ENCODE peak calls at places on chromosome 17, in five cellular contexts. P is AG04450, I is HCT116, V is endothelial cell of umbilical vein, T is neural crest cell. A is an unnamed sample.

GRCh38 chr17:57899391-57899790 is 49.5 kb upstream of the MRPS23 start:
- DNase-seq in P (no peak), I (no peak), V (no peak), T (no peak), A (no peak)

GRCh38 chr17:47159315-47159714 is 29.8 kb downstream of the CDC27 start:
- DNase-seq in P (no peak), I (no peak), V (no peak), T (no peak), A (no peak)

GRCh38 chr17:30840775-30841174 is 9.0 kb downstream of the ATAD5 start:
- DNase-seq in P (no peak), I (no peak), V (no peak), T (no peak), A (no peak)

GRCh38 chr17:44071772-44072171 is 1.2 kb downstream of the G6PC3 start:
- DNase-seq in P (no peak), I (no peak), V (peak), T (no peak), A (no peak)

GRCh38 chr17:81865733-81866439 is 5.3 kb downstream of the ARHGDIA start:
- DNase-seq in P (no peak), I (no peak), V (no peak), T (no peak), A (no peak)

GRCh38 chr17:70320642-70321345 is 151.5 kb downstream of the KCNJ2 start:
- DNase-seq in P (no peak), I (no peak), V (no peak), T (no peak), A (no peak)

GRCh38 chr17:4234406-4234805 is 29.4 kb downstream of the ANKFY1 start:
- DNase-seq in P (no peak), I (no peak), V (no peak), T (no peak), A (no peak)

GRCh38 chr17:55690105-55690508 is 32.6 kb downstream of the TMEM100 start:
- DNase-seq in P (no peak), I (no peak), V (no peak), T (no peak), A (no peak)

GRCh38 chr17:28227278-28228108 is 91.5 kb upstream of the TMEM97 start:
- DNase-seq in P (no peak), I (peak), V (no peak), T (peak), A (peak)

GRCh38 chr17:73833779-73834613 is 189.8 kb upstream of the SDK2 start:
- DNase-seq in P (no peak), I (no peak), V (no peak), T (no peak), A (no peak)

GRCh38 chr17:7060165-7060890 is 16.4 kb upstream of the SLC16A11 start:
- DNase-seq in P (no peak), I (peak), V (peak), T (no peak), A (no peak)

GRCh38 chr17:385195-385835 is 32.7 kb upstream of the RPH3AL start:
- DNase-seq in P (no peak), I (no peak), V (no peak), T (no peak), A (peak)

GRCh38 chr17:58388302-58389190 is 28.8 kb downstream of the RNF43 start:
- DNase-seq in P (no peak), I (no peak), V (no peak), T (no peak), A (no peak)

GRCh38 chr17:29617125-29617480 is 5.6 kb downstream of the CORO6 start:
- DNase-seq in P (no peak), I (peak), V (peak), T (peak), A (peak)

GRCh38 chr17:74806334-74806733 is 30.2 kb upstream of the NAT9 start:
- DNase-seq in P (no peak), I (no peak), V (no peak), T (no peak), A (no peak)

GRCh38 chr17:3528604-3529511 is 28.8 kb downstream of the TRPV3 start:
- DNase-seq in P (no peak), I (no peak), V (no peak), T (no peak), A (no peak)

GRCh38 chr17:1074886-1075665 is 78.1 kb downstream of the TIMM22 start:
- DNase-seq in P (no peak), I (no peak), V (no peak), T (no peak), A (no peak)

GRCh38 chr17:29555840-29556239 is 11.0 kb downstream of the ABHD15 start:
- DNase-seq in P (no peak), I (no peak), V (no peak), T (no peak), A (no peak)

GRCh38 chr17:48997103-48997826 is at the start of gene IGF2BP1:
- DNase-seq in P (no peak), I (no peak), V (peak), T (peak), A (peak)

GRCh38 chr17:27989046-27989445 is 53.4 kb upstream of the NLK start:
- DNase-seq in P (no peak), I (no peak), V (peak), T (no peak), A (no peak)

GRCh38 chr17:41687828-41688640 is 651 bp upstream of the EIF1 start:
- DNase-seq in P (no peak), I (no peak), V (no peak), T (no peak), A (no peak)

GRCh38 chr17:42795061-42795460 is 3.4 kb downstream of the COA3 start:
- DNase-seq in P (no peak), I (no peak), V (no peak), T (no peak), A (no peak)

GRCh38 chr17:81251943-81252301 is 12.8 kb downstream of the NDUFAF8 start:
- DNase-seq in P (no peak), I (no peak), V (no peak), T (no peak), A (no peak)

GRCh38 chr17:66916946-66917345 is 47.6 kb upstream of the CACNG4 start:
- DNase-seq in P (no peak), I (no peak), V (no peak), T (no peak), A (no peak)

GRCh38 chr17:66915792-66916191 is 48.7 kb upstream of the CACNG4 start:
- DNase-seq in P (no peak), I (no peak), V (no peak), T (no peak), A (no peak)

GRCh38 chr17:66910651-66911285 is 53.7 kb upstream of the CACNG4 start:
- DNase-seq in P (no peak), I (no peak), V (no peak), T (no peak), A (no peak)

GRCh38 chr17:66918896-66919295 is 45.6 kb upstream of the CACNG4 start:
- DNase-seq in P (no peak), I (no peak), V (no peak), T (no peak), A (no peak)

GRCh38 chr17:66915204-66915611 is 49.3 kb upstream of the CACNG4 start:
- DNase-seq in P (no peak), I (peak), V (no peak), T (no peak), A (no peak)
- TF ChIP-seq CTCF in P (peak), I (peak), V (no peak), T (no peak), A (peak)

GRCh38 chr17:17033466-17033865 is 8.8 kb upstream of the MPRIP start:
- DNase-seq in P (no peak), I (no peak), V (no peak), T (no peak), A (no peak)
- TF ChIP-seq CTCF in P (no peak), I (no peak), V (no peak), T (no peak), A (no peak)

GRCh38 chr17:8162232-8162996 is at the start of gene VAMP2:
- DNase-seq in P (no peak), I (no peak), V (peak), T (peak), A (peak)
- TF ChIP-seq CTCF in P (no peak), I (no peak), V (no peak), T (no peak), A (no peak)

DNA sequence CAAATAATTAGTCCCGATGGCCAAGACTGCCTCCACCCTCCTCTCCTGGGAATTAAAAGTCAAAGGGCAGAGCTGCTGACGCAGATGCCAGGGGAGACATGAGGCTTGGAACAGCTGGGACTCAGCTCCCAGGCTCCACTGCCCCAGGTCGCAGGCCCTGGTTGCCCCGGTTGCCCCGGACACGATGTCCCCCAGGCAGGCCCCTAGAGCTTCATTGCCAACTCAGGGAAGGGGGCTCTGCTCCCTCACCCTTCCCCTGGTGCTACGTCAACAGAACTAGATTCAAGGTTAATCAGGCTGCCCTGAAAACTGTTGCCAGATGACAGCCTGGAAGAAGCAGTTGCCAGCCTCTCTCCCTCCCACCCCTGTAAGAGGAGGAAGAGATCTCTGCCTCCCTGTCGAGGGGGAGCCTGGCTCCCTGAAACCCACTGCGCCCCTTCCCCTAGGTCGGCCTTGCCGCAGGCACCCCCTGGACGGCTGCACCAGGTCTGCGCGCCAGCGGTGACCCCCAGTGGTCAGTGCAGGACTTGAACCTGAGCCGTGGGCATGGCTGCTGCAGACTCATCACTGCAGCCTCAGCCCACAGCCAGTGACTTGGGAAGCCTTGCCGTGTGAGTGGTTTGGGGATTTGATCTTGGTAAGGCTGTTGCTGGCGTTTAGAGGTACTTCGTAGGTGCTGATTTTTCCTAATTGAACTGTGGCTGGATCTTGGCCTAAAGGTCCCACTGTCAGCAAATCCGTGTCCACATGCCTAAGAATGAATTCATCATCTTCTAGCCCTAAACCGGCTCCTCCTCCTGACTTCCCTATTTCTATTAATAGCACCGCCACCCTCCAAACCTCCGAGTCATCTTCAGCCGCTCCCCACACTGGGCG is 84.1 kb upstream of the TOB1 start:
- DNase-seq in P (peak), I (peak), V (peak), T (peak), A (peak)
- TF ChIP-seq CTCF in P (peak), I (peak), V (peak), T (peak), A (peak)

GRCh38 chr17:82998637-82999036 is 80.8 kb upstream of the METRNL start:
- DNase-seq in P (no peak), I (no peak), V (no peak), T (no peak), A (no peak)

DNA sequence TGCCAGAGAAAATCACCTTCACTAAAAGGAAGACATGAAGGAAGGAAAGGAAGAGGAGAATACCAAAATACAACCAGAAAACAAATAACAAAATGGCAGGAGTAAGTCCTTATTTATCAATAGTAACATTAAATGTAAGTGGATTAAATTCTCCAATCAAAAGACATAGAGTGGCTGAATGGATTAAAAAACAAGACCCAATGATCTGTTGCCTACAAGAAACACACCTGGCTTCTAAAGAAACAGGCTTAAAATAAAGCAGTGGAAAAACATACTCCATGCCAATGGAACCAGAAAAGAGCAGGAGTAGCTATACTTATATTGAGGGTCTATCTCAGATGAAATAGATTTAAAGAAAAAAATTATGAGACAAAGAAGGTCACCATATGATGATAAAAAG is 86.4 kb upstream of the METRNL start:
- DNase-seq in P (no peak), I (no peak), V (no peak), T (no peak), A (no peak)
- TF ChIP-seq CTCF in P (no peak), I (no peak), V (no peak), T (no peak), A (no peak)

DNA sequence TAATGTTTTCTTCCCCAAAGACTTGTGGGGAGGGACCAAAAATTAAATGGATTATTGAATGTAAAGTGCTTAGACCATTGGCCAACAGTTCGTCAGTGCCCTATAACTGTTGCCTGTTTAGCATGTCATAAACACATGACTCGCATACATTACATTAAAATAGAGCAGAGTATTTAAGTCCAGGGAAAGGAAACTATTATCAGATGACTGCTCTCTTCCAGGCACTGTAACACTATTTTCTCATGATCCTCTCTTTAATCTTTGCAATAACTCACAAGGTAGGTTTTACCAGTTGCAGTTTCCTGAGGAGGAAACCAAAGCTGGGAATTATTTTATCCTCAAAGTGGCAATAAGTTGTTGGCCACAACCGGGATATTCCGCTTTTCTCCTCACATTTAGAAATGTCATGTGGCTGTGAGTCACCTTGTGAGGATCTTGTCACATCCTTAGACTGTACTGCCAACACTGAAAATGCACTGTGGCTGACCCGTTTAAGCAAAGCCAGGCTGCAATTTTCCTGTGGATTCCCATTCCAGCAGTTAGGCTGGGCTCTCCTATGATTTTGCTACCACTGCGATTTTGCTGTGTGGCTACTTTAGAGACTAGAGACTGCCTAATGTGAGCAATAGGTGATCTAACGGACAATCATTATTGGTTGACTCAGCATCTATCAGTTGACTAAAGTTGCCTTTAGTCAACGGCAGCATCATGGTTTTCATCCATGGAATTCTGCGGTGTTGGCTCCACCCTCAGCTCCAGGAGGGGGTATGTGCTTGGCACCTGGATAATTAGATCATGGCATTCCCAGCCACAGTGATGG is 58.3 kb upstream of the DHX40 start:
- DNase-seq in P (no peak), I (no peak), V (peak), T (no peak), A (no peak)
- TF ChIP-seq CTCF in P (no peak), I (no peak), V (no peak), T (no peak), A (no peak)

GRCh38 chr17:77273397-77274136 is 132.8 kb downstream of the SEC14L1 start:
- DNase-seq in P (no peak), I (no peak), V (no peak), T (no peak), A (no peak)
- TF ChIP-seq CTCF in P (no peak), I (no peak), V (no peak), T (no peak), A (no peak)

GRCh38 chr17:17691468-17692263 is 10.4 kb downstream of the RAI1 start:
- DNase-seq in P (no peak), I (no peak), V (peak), T (no peak), A (peak)

GRCh38 chr17:17692353-17693252 is 11.3 kb downstream of the RAI1 start:
- DNase-seq in P (no peak), I (no peak), V (peak), T (no peak), A (no peak)

GRCh38 chr17:17693955-17694228 is 12.6 kb downstream of the RAI1 start:
- DNase-seq in P (no peak), I (no peak), V (no peak), T (no peak), A (no peak)

GRCh38 chr17:17694229-17695081 is 13.2 kb downstream of the RAI1 start:
- DNase-seq in P (no peak), I (no peak), V (peak), T (peak), A (peak)

DNA sequence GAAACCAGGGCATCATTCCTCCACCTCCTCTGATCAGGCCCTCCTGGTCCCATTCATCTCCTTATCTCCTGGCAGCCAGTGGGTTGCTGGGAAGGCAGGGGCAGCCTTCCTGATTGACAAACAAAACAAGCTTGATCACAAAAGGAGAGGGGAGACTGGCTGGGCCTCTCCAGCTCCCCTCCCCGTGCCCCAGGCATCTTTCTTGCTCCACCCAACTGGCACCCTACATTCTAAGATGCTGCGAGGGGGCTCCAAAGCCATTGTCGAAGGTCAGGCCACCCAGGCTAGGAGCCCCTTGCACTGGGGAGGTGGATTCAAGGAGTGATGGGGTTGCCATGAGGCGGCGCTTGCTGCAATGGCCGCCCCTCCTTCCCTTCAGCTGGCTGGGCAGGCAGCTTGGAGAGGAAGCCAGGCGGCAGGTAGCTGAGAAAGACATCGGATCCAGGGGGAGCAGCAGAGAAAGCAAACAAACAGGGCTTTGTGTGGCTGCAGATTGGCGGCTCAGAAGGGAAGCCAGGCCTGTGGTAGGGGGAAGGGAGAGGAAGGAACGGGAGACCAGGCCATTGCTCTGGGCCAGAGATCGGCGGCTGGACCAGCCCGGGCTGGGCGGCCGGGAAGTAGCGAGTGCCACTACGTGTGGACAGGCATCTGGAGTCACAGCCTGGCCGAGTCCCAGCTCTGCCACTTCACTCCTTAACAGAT is 12.1 kb downstream of the RAI1 start:
- DNase-seq in P (no peak), I (no peak), V (peak), T (peak), A (no peak)
- TF ChIP-seq CTCF in P (no peak), I (no peak), V (no peak), T (no peak), A (no peak)

DNA sequence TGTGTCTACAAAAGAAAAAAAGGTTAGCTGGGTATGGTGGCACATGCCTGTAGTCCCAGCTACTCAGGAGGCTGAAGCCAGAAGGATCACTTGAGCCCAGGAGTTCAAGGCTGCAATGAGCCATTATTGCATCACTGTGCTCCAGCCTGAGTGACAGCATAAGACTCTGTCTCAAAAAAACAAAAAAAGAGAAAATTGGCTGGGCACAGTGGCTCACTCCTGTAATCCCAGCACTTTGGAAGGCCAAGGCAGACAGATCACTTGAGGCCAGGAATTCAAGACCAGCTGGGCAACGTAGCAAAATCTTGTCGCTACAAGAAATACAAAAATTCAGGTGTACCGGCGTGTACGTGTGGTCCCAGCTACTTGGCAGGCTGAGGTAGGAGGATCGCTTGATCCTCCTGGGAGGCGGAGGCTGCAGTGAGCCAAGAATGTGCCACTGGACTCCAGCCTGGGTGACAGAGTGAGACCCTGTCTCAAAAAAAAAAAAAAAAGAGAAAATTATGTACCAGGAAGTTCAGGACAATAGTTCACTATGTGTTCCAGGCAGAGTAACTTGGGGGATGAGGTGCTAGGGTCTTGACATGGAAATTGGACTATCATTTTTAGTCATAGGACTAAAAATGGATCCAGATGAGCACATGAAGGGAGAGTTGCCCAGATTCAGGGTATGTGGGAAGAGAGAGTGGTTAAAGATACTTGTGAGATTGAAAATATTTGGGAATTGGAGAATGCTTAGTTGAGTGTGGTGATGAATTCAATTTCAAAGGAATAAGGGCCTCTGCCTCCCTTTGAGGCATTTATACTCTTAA is 11.0 kb downstream of the ALDH3A2 start:
- DNase-seq in P (no peak), I (no peak), V (no peak), T (no peak), A (no peak)
- TF ChIP-seq CTCF in P (no peak), I (no peak), V (no peak), T (no peak), A (no peak)

DNA sequence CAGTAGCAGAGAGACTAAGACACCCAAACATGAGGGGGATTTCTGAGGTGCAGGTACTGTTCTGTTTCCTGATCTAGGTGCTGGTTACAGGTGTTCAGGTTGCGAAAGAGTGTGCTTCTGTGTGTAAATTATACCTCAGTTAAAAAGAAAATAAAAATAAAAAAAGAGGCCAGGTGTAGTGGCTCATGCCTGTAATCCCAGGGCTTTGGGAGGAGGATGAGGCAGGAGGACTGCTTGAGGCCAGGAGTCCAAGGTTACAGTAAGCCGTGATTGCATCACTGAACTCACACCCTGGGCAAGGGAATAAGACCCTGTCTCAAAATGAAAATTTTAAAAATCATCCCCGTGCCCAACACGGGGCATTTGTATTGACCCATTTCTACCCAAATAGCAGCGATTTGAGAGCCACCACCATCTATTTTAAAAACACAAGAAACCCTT is 3.2 kb upstream of the DCAF7 start:
- DNase-seq in P (no peak), I (no peak), V (no peak), T (no peak), A (no peak)
- TF ChIP-seq CTCF in P (no peak), I (no peak), V (no peak), T (no peak), A (no peak)